ENCODE peak calls at places on chromosomes 11 and 22, in six cellular contexts. H, B, Z, M, X and I are unnamed samples. For H3K36me3, the result is how much of the 10 kb centered on the place peaks cover.

GRCh38 chr11:117862019-117862725 is 14.3 kb downstream of the FXYD6 start:
- DNase-seq in B (no peak), H (no peak), X (no peak), Z (no peak), M (no peak), I (no peak)

GRCh38 chr11:1746956-1747752 is 3.2 kb downstream of the IFITM10 start:
- DNase-seq in H (no peak), B (no peak), X (no peak), M (no peak), Z (no peak), I (no peak)

GRCh38 chr11:128324051-128324481 is 263.3 kb downstream of the ETS1 start:
- DNase-seq in B (no peak), Z (no peak), H (no peak), M (no peak), X (no peak), I (peak)

GRCh38 chr11:120031612-120032600 is 106.0 kb downstream of the TRIM29 start:
- DNase-seq in X (no peak), B (no peak), Z (no peak), M (no peak), H (no peak), I (peak)

GRCh38 chr11:94790771-94791180 is 22.6 kb downstream of the AMOTL1 start:
- DNase-seq in M (no peak), Z (peak), H (no peak), B (no peak), X (no peak), I (no peak)

GRCh38 chr22:27995801-27996528 is 76.9 kb upstream of the PITPNB start:
- DNase-seq in M (no peak), H (no peak), X (no peak), Z (no peak), B (no peak), I (no peak)

GRCh38 chr22:24153353-24153752 is 27.9 kb upstream of the SUSD2 start:
- DNase-seq in X (no peak), B (no peak), Z (no peak), M (no peak), H (no peak), I (no peak)

GRCh38 chr11:30758012-30758411 is 171.9 kb upstream of the MPPED2 start:
- DNase-seq in H (no peak), Z (no peak), B (no peak), X (no peak), M (no peak), I (no peak)

GRCh38 chr11:62054484-62055121 is 69.2 kb upstream of the INCENP start:
- DNase-seq in B (no peak), Z (peak), M (peak), X (no peak), H (peak), I (peak)

GRCh38 chr11:60261014-60261413 is 18.1 kb upstream of the MS4A4E start:
- DNase-seq in X (no peak), Z (no peak), M (no peak), B (no peak), H (no peak), I (no peak)

GRCh38 chr22:22520667-22521602 is 865 bp upstream of the ZNF280A start:
- DNase-seq in M (no peak), B (no peak), H (no peak), Z (no peak), X (no peak), I (no peak)

GRCh38 chr11:93807980-93808379 is 23.9 kb downstream of the MED17 start:
- DNase-seq in M (no peak), H (no peak), B (no peak), Z (no peak), X (no peak), I (no peak)

GRCh38 chr11:1053121-1053901 is 16.8 kb upstream of the MUC6 start:
- DNase-seq in H (no peak), B (no peak), Z (no peak), M (no peak), X (no peak), I (peak)

GRCh38 chr11:33735426-33736147 is 636 bp downstream of the CD59 start:
- DNase-seq in Z (peak), M (peak), H (peak), X (no peak), B (peak), I (peak)

GRCh38 chr11:48055292-48056132 is 75.2 kb downstream of the PTPRJ start:
- DNase-seq in Z (peak), H (peak), B (no peak), X (no peak), M (peak), I (no peak)

GRCh38 chr22:47168900-47169800 is 406.7 kb downstream of the TBC1D22A start:
- DNase-seq in Z (no peak), H (peak), X (peak), B (no peak), M (no peak), I (peak)

GRCh38 chr22:48226026-48227013 is 1463.9 kb downstream of the TBC1D22A start:
- DNase-seq in X (no peak), M (no peak), B (no peak), H (no peak), Z (no peak), I (no peak)

GRCh38 chr11:113168804-113169342 is 145.5 kb upstream of the TTC12 start:
- DNase-seq in M (no peak), Z (no peak), B (no peak), X (no peak), H (no peak), I (no peak)

GRCh38 chr11:113167599-113167998 is 146.8 kb upstream of the TTC12 start:
- DNase-seq in M (no peak), H (peak), Z (no peak), X (no peak), B (no peak), I (no peak)

GRCh38 chr11:113168358-113168757 is 146.0 kb upstream of the TTC12 start:
- DNase-seq in X (no peak), H (no peak), B (no peak), Z (no peak), M (no peak), I (no peak)

GRCh38 chr11:113163291-113164030 is 150.9 kb upstream of the TTC12 start:
- DNase-seq in H (no peak), M (no peak), X (peak), Z (no peak), B (no peak), I (no peak)

DNA sequence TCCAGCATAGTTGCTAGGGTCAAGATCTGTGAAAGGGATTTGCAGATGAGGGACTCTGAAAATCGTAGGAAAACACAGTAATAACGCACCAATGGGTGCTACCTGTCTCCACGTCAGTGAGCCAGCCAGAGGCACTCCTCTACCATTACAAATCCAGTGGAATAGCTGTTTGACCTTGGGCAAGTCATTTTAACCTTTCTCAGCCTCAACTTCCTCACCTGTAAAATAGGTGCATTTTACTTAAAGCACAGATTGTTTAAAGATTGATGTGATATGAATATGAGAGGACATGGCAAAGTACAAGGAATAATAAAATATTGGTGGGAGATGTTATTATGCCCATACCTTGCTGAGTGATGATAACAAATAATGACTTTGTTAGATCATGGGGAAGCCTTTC is 148.1 kb upstream of the TTC12 start:
- DNase-seq in M (no peak), H (no peak), X (no peak), B (no peak), Z (no peak), I (no peak)
- H3K36me3 ChIP-seq in M (under half), H (under half), X (under half), B (under half), Z (under half), I (under half)

GRCh38 chr22:43970037-43970747 is 14.9 kb downstream of the SAMM50 start:
- DNase-seq in B (no peak), Z (no peak), M (no peak), H (peak), X (no peak), I (no peak)

GRCh38 chr22:43971112-43971511 is 15.9 kb downstream of the SAMM50 start:
- DNase-seq in M (no peak), X (no peak), H (no peak), Z (no peak), B (no peak), I (no peak)

GRCh38 chr22:43967069-43967468 is 11.8 kb downstream of the SAMM50 start:
- DNase-seq in Z (no peak), M (no peak), B (no peak), H (no peak), X (no peak), I (no peak)

GRCh38 chr22:43969021-43969878 is 14.0 kb downstream of the SAMM50 start:
- DNase-seq in B (no peak), Z (no peak), X (no peak), M (no peak), H (no peak), I (no peak)

DNA sequence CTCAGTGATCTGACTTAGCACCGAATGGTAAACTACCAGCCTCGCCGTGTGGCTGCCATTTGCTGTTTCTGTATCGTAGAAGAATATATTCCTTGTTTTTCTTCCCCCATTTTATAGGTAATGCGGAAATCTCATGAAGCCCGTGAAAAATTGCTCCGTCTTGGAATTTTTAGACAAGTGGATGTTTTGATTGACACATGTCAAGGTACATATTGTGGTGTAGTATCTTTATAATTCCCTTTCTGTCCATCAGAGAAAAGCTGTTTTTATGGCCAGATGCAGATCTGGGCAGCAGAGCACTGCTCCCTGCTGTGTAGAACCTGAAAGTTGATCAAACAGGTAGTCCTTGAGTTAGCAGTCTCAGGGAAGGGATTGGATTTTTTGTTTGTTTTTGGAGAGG is 13.4 kb downstream of the SAMM50 start:
- DNase-seq in H (no peak), Z (no peak), X (no peak), M (no peak), B (no peak), I (no peak)
- H3K36me3 ChIP-seq in H (half or more), Z (under half), X (under half), M (half or more), B (half or more), I (half or more)

GRCh38 chr22:45398214-45398613 is 15.2 kb downstream of the SMC1B start:
- DNase-seq in X (no peak), B (no peak), Z (no peak), M (no peak), H (no peak), I (no peak)
- H3K36me3 ChIP-seq in X (under half), B (under half), Z (under half), M (under half), H (under half), I (under half)

GRCh38 chr11:72833083-72833733 is 19.0 kb downstream of the ATG16L2 start:
- DNase-seq in B (no peak), H (no peak), M (no peak), Z (no peak), X (no peak), I (no peak)
- H3K36me3 ChIP-seq in B (under half), H (under half), M (under half), Z (under half), X (under half), I (under half)

GRCh38 chr11:65526744-65527143 is 1.9 kb downstream of the SCYL1 start:
- DNase-seq in X (no peak), B (no peak), Z (no peak), H (no peak), M (no peak), I (no peak)

GRCh38 chr11:65530157-65530496 is 5.2 kb downstream of the SCYL1 start:
- DNase-seq in H (no peak), X (no peak), B (no peak), M (no peak), Z (no peak), I (no peak)

GRCh38 chr11:65525659-65526480 is 987 bp downstream of the SCYL1 start:
- DNase-seq in X (no peak), H (no peak), B (no peak), Z (no peak), M (no peak), I (no peak)

GRCh38 chr11:65529475-65530156 is 4.7 kb downstream of the SCYL1 start:
- DNase-seq in B (no peak), H (no peak), X (no peak), M (no peak), Z (no peak), I (no peak)

GRCh38 chr11:65528819-65529350 is 4.0 kb downstream of the SCYL1 start:
- DNase-seq in Z (no peak), B (no peak), H (no peak), X (no peak), M (no peak), I (no peak)
- H3K36me3 ChIP-seq in Z (under half), B (half or more), H (half or more), X (under half), M (under half), I (half or more)

GRCh38 chr11:3016861-3017260 is 24.7 kb upstream of the NAP1L4 start:
- DNase-seq in X (no peak), Z (no peak), H (no peak), M (no peak), B (no peak), I (no peak)

GRCh38 chr11:3011891-3012885 is 20.1 kb upstream of the NAP1L4 start:
- DNase-seq in B (no peak), H (no peak), M (no peak), X (no peak), Z (no peak), I (no peak)

GRCh38 chr11:3014314-3014938 is 22.3 kb upstream of the NAP1L4 start:
- DNase-seq in M (no peak), X (no peak), H (no peak), B (no peak), Z (no peak), I (no peak)

GRCh38 chr11:3014943-3015342 is 22.8 kb upstream of the NAP1L4 start:
- DNase-seq in M (no peak), X (no peak), B (no peak), H (no peak), Z (no peak), I (no peak)

GRCh38 chr11:3015796-3016195 is 23.7 kb upstream of the NAP1L4 start:
- DNase-seq in X (no peak), H (no peak), B (no peak), M (no peak), Z (no peak), I (no peak)
- H3K36me3 ChIP-seq in X (under half), H (half or more), B (half or more), M (half or more), Z (under half), I (half or more)

DNA sequence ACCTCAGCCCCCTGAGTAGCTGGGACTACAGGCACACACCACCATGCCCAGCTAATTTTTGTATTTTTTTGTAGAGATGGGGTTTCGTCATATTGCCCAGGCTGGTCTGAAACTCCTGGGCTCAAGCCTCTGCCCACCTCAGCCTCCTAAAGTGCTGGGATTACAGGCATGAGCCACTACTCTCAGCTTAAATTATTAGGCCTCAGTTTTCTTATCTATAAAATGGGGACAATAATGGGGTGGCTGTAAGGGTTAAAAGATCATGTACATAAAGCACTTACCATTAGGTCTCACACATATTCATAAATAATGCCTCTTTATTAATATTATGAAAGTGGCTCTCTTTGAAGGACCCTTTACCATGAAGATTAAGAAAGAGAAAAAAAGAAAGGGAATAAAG is 31.5 kb upstream of the CKAP5 start:
- DNase-seq in H (no peak), M (no peak), X (no peak), Z (no peak), B (no peak), I (no peak)
- H3K36me3 ChIP-seq in H (half or more), M (under half), X (under half), Z (under half), B (half or more), I (half or more)

GRCh38 chr22:39519681-39520053 is 695 bp upstream of the ATF4 start:
- DNase-seq in M (peak), Z (peak), H (peak), B (no peak), X (peak), I (peak)
- H3K36me3 ChIP-seq in M (under half), Z (under half), H (half or more), B (half or more), X (under half), I (half or more)